ENCODE peak calls at places on chromosomes 4 and X, in six cellular contexts. H is A549, R is HepG2, E is K562, M is endothelial cell of umbilical vein, S is H1. K is an unnamed sample.

GRCh38 chr4:27210874-27211428 is 350.3 kb downstream of the STIM2 start:
- DNase-seq in H (no peak), S (no peak), E (no peak), R (no peak), M (no peak), K (no peak)

GRCh38 chr4:47122592-47123291 is 91.4 kb downstream of the GABRB1 start:
- DNase-seq in H (peak), R (peak), E (peak), S (peak), M (peak), K (peak)

GRCh38 chr4:25938251-25939186 is 24.5 kb downstream of the SMIM20 start:
- DNase-seq in M (no peak), E (no peak), R (no peak), H (no peak), S (no peak), K (no peak)

GRCh38 chr4:123785515-123785914 is 388.9 kb downstream of the SPRY1 start:
- DNase-seq in M (peak), R (no peak), S (peak), H (no peak), E (no peak), K (peak)

GRCh38 chr4:84482564-84483563 is 16.2 kb downstream of the NKX6-1 start:
- DNase-seq in M (no peak), R (no peak), H (no peak), E (no peak), S (no peak), K (peak)

GRCh38 chr4:99720206-99720605 is 62.6 kb upstream of the C4orf54 start:
- DNase-seq in E (peak), S (no peak), R (no peak), H (no peak), M (no peak), K (no peak)

GRCh38 chrX:40078489-40079288 is 19.1 kb downstream of the BCOR start:
- DNase-seq in M (no peak), E (no peak), S (no peak), R (no peak), H (no peak), K (no peak)

GRCh38 chrX:5176766-5177165 is 1051.9 kb downstream of the NLGN4X start:
- DNase-seq in S (no peak), R (no peak), H (no peak), E (no peak), M (no peak), K (no peak)

GRCh38 chr4:7434766-7435150 is at the start of gene PSAPL1:
- DNase-seq in R (peak), M (no peak), E (peak), S (no peak), H (peak), K (peak)

GRCh38 chr4:5708829-5709680 is 696 bp upstream of the EVC2 start:
- DNase-seq in E (no peak), S (no peak), H (no peak), R (no peak), M (no peak), K (no peak)

GRCh38 chr4:126495163-126495752 is 1137.5 kb upstream of the INTU start:
- DNase-seq in E (peak), R (no peak), H (no peak), M (no peak), S (no peak), K (no peak)

DNA sequence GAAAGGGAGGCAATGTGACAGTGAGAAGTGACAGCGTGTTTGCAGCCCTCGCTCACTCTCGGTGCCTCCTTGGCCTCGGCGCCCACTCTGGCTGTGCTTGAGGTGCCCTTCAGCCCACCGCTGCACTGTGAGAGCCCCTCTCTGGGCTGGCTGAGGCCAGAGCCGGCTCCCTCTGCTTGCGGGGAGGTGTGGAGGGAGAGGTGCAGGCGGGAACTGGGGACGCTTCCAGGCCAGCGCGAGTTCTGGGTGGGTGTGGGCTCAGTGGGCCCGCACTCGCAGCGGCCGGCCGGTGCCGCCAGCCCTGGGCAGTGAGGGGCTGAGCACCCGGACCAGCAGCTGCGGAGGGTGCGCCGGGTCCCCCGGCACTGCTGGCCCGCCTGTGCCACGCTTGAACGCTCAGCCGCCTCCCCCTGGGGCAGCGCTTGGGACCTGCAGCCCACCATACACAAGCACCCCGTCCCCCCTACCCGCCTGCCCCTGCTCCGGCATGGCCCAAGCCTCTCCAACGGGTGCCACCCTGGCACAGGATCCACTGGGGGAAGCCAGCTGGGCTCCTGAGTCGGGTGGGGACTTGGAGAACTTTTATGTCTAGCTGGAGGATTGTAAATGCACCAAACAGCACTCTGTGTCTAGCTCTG is 1142.8 kb upstream of the INTU start:
- DNase-seq in S (no peak), M (no peak), R (no peak), E (no peak), H (no peak), K (no peak)
- TF ChIP-seq JUN in S (no peak), M (no peak), R (no peak), E (no peak), H (no peak), K (no peak)

DNA sequence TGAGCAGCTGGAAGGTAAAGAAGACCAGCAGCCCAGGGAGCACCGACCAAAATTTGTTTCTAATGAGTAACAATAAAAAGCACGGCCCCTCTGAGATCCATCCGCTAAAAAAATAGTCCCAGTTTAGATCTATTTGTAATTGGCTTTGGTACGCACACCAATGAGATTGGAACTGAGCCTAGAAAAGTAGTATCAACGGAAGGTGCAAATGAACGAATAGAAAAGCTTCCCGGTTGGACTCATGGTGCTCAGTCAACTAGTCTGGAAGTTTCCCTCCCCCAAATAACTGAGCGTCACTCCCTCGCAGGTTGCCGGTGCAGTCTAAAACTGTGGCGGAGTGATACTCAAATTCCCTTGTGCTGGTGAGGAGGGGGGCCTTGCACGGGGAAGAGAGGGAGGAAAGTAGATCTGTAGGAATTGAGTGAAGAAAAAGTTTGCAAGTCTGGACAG is at the start of gene COL4A5:
- DNase-seq in E (peak), H (peak), S (peak), R (peak), M (peak), K (peak)
- TF ChIP-seq JUN in E (no peak), H (no peak), S (no peak), R (no peak), M (no peak), K (no peak)

DNA sequence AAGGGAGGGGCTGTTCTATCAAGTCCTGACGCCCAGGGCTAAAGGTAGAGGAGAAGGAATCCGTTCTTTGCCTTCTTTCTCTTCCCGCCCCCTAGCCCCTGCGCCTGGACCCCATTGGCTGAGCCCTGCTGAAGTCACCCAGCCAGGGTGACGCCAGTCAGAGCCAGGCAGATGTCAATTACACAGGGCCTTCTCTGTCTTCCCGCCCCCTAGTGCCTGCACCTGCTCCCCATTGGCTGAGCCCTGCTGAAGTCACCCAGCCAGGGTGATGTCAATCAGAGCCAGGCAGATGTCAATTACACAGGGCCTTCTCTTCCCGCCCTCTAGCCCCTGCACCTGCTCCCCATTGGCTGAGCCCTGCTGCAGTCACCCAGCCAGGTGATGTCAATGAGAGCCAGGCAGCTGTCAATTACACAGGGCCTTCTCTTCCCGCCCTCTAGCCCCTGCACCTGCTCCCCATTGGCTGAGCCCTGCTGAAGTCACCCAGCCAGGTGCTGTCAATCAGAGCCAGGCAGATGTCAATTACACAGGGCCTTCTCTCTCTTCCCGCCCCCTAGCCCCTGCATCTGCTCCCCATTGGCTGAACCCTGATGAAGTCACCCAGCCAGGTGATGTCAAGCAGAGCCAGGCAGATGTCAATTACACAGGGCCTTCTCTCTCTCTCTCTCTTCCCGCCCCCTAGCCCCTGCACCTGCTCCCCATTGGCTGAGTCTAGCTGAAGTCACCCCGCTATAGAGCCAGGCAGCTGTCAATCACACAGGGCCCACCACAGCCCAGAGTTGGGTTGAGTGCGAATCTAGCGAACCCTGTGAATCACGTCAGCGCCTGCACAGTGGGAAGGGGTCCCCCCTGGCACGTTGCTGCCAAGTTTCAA is 46.4 kb downstream of the ASMT start:
- DNase-seq in M (no peak), H (no peak), R (peak), S (peak), E (peak), K (peak)
- TF ChIP-seq JUN in M (no peak), H (no peak), R (no peak), S (no peak), E (no peak), K (no peak)

GRCh38 chr4:70059149-70059548 is 8.9 kb downstream of the HTN1 start:
- DNase-seq in R (no peak), S (no peak), E (no peak), M (no peak), H (no peak), K (no peak)
- TF ChIP-seq JUN in R (no peak), S (no peak), E (no peak), M (no peak), H (no peak), K (no peak)

GRCh38 chrX:17525762-17526555 is 151.0 kb downstream of the NHS start:
- DNase-seq in E (no peak), M (no peak), H (no peak), R (no peak), S (no peak), K (no peak)

GRCh38 chrX:17520206-17520605 is 145.2 kb downstream of the NHS start:
- DNase-seq in S (no peak), E (no peak), M (no peak), R (no peak), H (no peak), K (no peak)

GRCh38 chrX:17519349-17519748 is 144.3 kb downstream of the NHS start:
- DNase-seq in E (no peak), M (peak), R (no peak), S (no peak), H (no peak), K (no peak)

GRCh38 chrX:17525266-17525665 is 150.3 kb downstream of the NHS start:
- DNase-seq in S (no peak), M (no peak), R (no peak), E (no peak), H (no peak), K (no peak)

GRCh38 chrX:17521871-17522693 is 147.1 kb downstream of the NHS start:
- DNase-seq in S (no peak), M (no peak), H (peak), R (no peak), E (peak), K (peak)
- TF ChIP-seq JUN in S (no peak), M (no peak), H (no peak), R (no peak), E (no peak), K (no peak)